ENCODE peak calls at places on chromosomes 11 and 22, in five cellular contexts. One of them, this sample, is unnamed.

GRCh38 chr11:61539958-61540357 is 31.4 kb downstream of the LRRC10B start:
- DNase-seq in neural progenitor cell: no peak
- DNase-seq in upper lobe of right lung: no peak
- DNase-seq in IMR-90: no peak
- DNase-seq in uterus: no peak
- DNase-seq in this sample: peak

GRCh38 chr22:35824256-35824655 is 106.6 kb downstream of the APOL5 start:
- DNase-seq in neural progenitor cell: no peak
- DNase-seq in upper lobe of right lung: no peak
- DNase-seq in IMR-90: no peak
- DNase-seq in uterus: no peak
- DNase-seq in this sample: no peak

GRCh38 chr11:75383246-75383645 is 16.1 kb upstream of the RPS3 start:
- DNase-seq in neural progenitor cell: no peak
- DNase-seq in upper lobe of right lung: peak
- DNase-seq in IMR-90: no peak
- DNase-seq in uterus: no peak
- DNase-seq in this sample: no peak

GRCh38 chr22:37187891-37188761 is at the start of gene C1QTNF6:
- DNase-seq in neural progenitor cell: peak
- DNase-seq in upper lobe of right lung: peak
- DNase-seq in IMR-90: peak
- DNase-seq in uterus: peak
- DNase-seq in this sample: peak

GRCh38 chr11:10489444-10489785 is 34.4 kb downstream of the AMPD3 start:
- DNase-seq in neural progenitor cell: no peak
- DNase-seq in upper lobe of right lung: no peak
- DNase-seq in IMR-90: no peak
- DNase-seq in uterus: no peak
- DNase-seq in this sample: no peak

GRCh38 chr11:35134403-35135126 is 4.4 kb upstream of the CD44 start:
- DNase-seq in neural progenitor cell: no peak
- DNase-seq in upper lobe of right lung: no peak
- DNase-seq in IMR-90: no peak
- DNase-seq in uterus: no peak
- DNase-seq in this sample: peak

GRCh38 chr22:41597635-41597953 is 8.0 kb upstream of the PMM1 start:
- DNase-seq in neural progenitor cell: no peak
- DNase-seq in upper lobe of right lung: no peak
- DNase-seq in IMR-90: no peak
- DNase-seq in uterus: no peak
- DNase-seq in this sample: no peak

GRCh38 chr11:81203876-81204275 is 1529.8 kb downstream of the FAM181B start:
- DNase-seq in neural progenitor cell: no peak
- DNase-seq in upper lobe of right lung: no peak
- DNase-seq in IMR-90: no peak
- DNase-seq in uterus: no peak
- DNase-seq in this sample: no peak

GRCh38 chr11:10893713-10894112 is 35.9 kb upstream of the ZBED5 start:
- DNase-seq in neural progenitor cell: no peak
- DNase-seq in upper lobe of right lung: no peak
- DNase-seq in IMR-90: peak
- DNase-seq in uterus: no peak
- DNase-seq in this sample: peak

GRCh38 chr11:8063319-8063718 is 17.7 kb upstream of the TUB start:
- DNase-seq in neural progenitor cell: no peak
- DNase-seq in upper lobe of right lung: no peak
- DNase-seq in IMR-90: peak
- DNase-seq in uterus: peak
- DNase-seq in this sample: peak

GRCh38 chr11:26227883-26228502 is 103.9 kb upstream of the ANO3 start:
- DNase-seq in neural progenitor cell: no peak
- DNase-seq in upper lobe of right lung: no peak
- DNase-seq in IMR-90: no peak
- DNase-seq in uterus: no peak
- DNase-seq in this sample: no peak

GRCh38 chr22:22079404-22080148 is 97.0 kb upstream of the TOP3B start:
- DNase-seq in neural progenitor cell: no peak
- DNase-seq in upper lobe of right lung: no peak
- DNase-seq in IMR-90: no peak
- DNase-seq in uterus: no peak
- DNase-seq in this sample: no peak

GRCh38 chr11:44607324-44607962 is 42.0 kb downstream of the CD82 start:
- DNase-seq in neural progenitor cell: no peak
- DNase-seq in upper lobe of right lung: no peak
- DNase-seq in IMR-90: peak
- DNase-seq in uterus: no peak
- DNase-seq in this sample: no peak

GRCh38 chr11:1138053-1138452 is 19.7 kb upstream of the MUC5AC start:
- DNase-seq in neural progenitor cell: no peak
- DNase-seq in upper lobe of right lung: no peak
- DNase-seq in IMR-90: peak
- DNase-seq in uterus: no peak
- DNase-seq in this sample: no peak

GRCh38 chr11:66189031-66189745 is 79.3 kb upstream of the RAB1B start:
- DNase-seq in neural progenitor cell: no peak
- DNase-seq in upper lobe of right lung: no peak
- DNase-seq in IMR-90: peak
- DNase-seq in uterus: no peak
- DNase-seq in this sample: peak

GRCh38 chr11:67271548-67272284 is 5.4 kb downstream of the GRK2 start:
- DNase-seq in neural progenitor cell: no peak
- DNase-seq in upper lobe of right lung: peak
- DNase-seq in IMR-90: no peak
- DNase-seq in uterus: no peak
- DNase-seq in this sample: no peak

GRCh38 chr22:49551446-49551845 is 276.2 kb downstream of the BRD1 start:
- DNase-seq in neural progenitor cell: no peak
- DNase-seq in upper lobe of right lung: peak
- DNase-seq in IMR-90: no peak
- DNase-seq in uterus: no peak
- DNase-seq in this sample: no peak

GRCh38 chr11:81772161-81772560 is 961.5 kb downstream of the FAM181B start:
- DNase-seq in neural progenitor cell: peak
- DNase-seq in upper lobe of right lung: no peak
- DNase-seq in IMR-90: no peak
- DNase-seq in uterus: peak
- DNase-seq in this sample: peak

GRCh38 chr11:131870305-131870704 is 499.9 kb downstream of the NTM start:
- DNase-seq in neural progenitor cell: no peak
- DNase-seq in upper lobe of right lung: no peak
- DNase-seq in IMR-90: no peak
- DNase-seq in uterus: no peak
- DNase-seq in this sample: no peak

GRCh38 chr22:25002241-25002985 is 49.9 kb downstream of the KIAA1671 start:
- DNase-seq in neural progenitor cell: no peak
- DNase-seq in upper lobe of right lung: no peak
- DNase-seq in IMR-90: no peak
- DNase-seq in uterus: no peak
- DNase-seq in this sample: no peak

DNA sequence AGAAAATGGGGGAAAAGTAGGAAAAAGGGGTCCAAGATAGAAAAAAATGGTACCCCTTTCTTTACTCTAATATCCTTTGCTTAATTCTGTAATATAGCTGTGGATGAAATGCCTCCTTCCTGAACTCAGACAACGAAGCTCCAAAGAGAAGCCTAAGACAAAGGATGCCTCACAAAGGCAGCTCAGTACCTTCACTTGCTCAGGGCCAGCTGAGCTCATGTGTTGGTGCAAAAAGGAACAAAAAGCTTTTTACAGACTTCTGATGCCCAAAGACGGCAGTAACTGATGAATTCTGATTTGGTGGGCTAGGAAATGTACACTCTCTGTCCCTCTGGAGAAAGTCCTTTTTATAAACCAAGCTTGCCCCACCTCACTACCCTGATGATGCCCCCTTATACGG is 77.5 kb downstream of the DENND5A start:
- DNase-seq in neural progenitor cell: peak
- DNase-seq in upper lobe of right lung: no peak
- DNase-seq in IMR-90: no peak
- DNase-seq in uterus: no peak
- DNase-seq in this sample: no peak
- H3K4me3 ChIP-seq in neural progenitor cell: no peak
- H3K4me3 ChIP-seq in upper lobe of right lung: no peak
- H3K4me3 ChIP-seq in IMR-90: no peak
- H3K4me3 ChIP-seq in uterus: no peak
- H3K4me3 ChIP-seq in this sample: no peak

DNA sequence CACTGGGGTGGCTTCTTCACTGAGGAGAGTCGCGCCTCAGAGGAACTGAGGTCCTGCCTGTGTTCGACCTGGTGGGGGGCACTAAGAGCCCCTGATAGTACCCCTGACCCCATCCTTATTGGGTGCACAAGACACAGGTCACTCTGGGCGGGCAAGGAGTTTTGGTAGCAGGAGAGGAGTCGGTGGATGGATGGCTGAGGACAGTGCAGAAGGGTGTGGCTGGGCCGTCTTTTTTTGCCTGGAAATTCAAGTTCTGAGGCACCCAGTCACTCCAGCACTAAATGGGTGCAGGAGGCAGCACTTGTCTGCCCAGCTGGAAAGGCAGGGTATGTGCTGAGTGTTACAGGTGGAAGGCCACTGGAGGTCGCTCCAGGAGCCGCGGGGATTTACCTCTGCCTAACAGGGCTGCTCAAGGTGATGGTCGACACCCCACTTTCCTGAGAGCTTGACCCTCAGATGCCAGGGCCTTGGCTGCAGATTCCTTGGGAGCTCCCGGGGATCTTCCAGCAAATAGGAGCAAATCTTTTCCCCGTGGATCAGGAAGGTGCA is 960 bp downstream of the TSSC4 start:
- DNase-seq in neural progenitor cell: no peak
- DNase-seq in upper lobe of right lung: no peak
- DNase-seq in IMR-90: no peak
- DNase-seq in uterus: no peak
- DNase-seq in this sample: no peak
- TF ChIP-seq CTCF in neural progenitor cell: no peak
- TF ChIP-seq CTCF in upper lobe of right lung: no peak
- TF ChIP-seq CTCF in IMR-90: no peak
- TF ChIP-seq CTCF in uterus: no peak
- TF ChIP-seq CTCF in this sample: no peak

DNA sequence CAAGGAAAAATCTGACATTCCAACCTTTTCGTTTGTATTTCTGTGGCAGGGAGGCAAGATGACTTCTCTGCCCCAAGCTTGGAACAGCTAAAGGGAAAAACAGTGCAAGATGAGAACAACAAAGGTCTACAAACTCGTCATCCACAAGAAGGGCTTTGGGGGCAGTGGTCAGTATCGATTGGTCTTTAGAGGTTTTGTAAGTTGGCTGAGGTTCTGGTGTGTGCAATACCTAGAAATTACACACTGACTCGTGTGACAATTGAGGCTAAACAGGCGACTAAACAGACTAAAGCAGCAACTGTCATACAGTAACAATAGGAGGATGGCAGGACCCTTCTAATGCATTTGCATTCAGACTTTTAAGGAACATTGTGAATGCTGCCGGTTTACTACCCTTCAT is 994 bp downstream of the DEPDC5 start:
- DNase-seq in neural progenitor cell: no peak
- DNase-seq in upper lobe of right lung: no peak
- DNase-seq in IMR-90: no peak
- DNase-seq in uterus: no peak
- DNase-seq in this sample: peak
- H3K4me3 ChIP-seq in neural progenitor cell: peak
- H3K4me3 ChIP-seq in upper lobe of right lung: peak
- H3K4me3 ChIP-seq in IMR-90: peak
- H3K4me3 ChIP-seq in uterus: no peak
- H3K4me3 ChIP-seq in this sample: peak

DNA sequence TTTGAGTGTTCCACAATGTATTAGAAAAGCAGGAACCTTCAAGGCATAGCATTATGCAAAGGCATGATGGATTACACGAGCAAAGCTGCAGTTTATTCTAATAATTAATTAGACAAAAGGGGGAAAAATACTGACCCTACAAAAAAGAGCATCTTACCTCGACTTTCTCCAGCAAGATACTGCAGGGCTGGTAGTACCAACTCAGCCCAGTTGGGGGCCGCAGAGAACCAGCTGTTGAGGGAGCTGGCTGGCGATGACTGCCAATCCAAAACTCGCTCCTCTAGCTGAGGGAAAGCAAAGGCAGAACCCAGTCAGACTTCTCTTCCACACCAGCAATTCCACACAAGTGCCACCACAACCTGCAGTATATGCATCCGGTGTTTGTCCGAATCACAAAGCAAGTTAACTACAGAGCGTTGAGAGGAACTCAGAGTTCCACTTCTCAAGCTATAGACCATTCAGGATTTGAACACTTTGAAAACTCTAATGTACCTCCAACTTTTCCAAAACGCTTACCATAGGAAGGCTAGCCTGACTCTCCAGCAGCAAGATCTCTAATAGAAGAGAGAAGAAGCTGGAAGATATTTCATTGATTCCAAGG is 13.7 kb downstream of the NFRKB start:
- DNase-seq in neural progenitor cell: peak
- DNase-seq in upper lobe of right lung: no peak
- DNase-seq in IMR-90: peak
- DNase-seq in uterus: no peak
- DNase-seq in this sample: peak
- TF ChIP-seq CTCF in neural progenitor cell: peak
- TF ChIP-seq CTCF in upper lobe of right lung: peak
- TF ChIP-seq CTCF in IMR-90: peak
- TF ChIP-seq CTCF in uterus: no peak
- TF ChIP-seq CTCF in this sample: peak

DNA sequence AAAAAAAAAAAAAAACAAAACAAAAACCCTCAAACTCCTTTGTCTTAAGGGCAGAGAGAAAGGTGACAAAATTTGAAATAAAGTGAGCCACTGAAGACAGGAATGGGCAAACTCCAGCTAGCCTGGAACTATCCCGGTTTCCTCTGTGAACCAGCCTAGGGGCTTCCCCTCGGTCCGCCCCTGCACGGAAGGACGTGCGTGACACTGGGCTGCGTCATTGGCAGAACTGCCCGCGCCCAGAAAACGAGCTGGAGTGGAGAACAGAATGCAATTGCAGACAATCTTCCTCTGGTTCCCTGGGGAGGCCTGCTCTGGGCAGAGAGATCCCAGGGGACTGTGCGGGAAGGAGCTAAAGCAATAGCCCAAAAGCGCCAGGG is 628 bp downstream of the RAB38 start:
- DNase-seq in neural progenitor cell: peak
- DNase-seq in upper lobe of right lung: peak
- DNase-seq in IMR-90: peak
- DNase-seq in uterus: peak
- DNase-seq in this sample: peak
- H3K4me3 ChIP-seq in neural progenitor cell: peak
- H3K4me3 ChIP-seq in upper lobe of right lung: peak
- H3K4me3 ChIP-seq in IMR-90: peak
- H3K4me3 ChIP-seq in uterus: peak
- H3K4me3 ChIP-seq in this sample: peak